ENCODE peak calls at places on chromosome 14, in eight cellular contexts. One of them, this sample, is unnamed.

GRCh38 chr14:56118611-56119181 is 485 bp downstream of the PELI2 start:
- DNase-seq in A549: no peak
- DNase-seq in uterus: peak
- DNase-seq in upper lobe of left lung: peak
- DNase-seq in GM12865: no peak
- DNase-seq in fibroblast of pulmonary artery: no peak
- DNase-seq in right atrium auricular region: no peak
- DNase-seq in colonic mucosa: peak
- DNase-seq in this sample: no peak

GRCh38 chr14:43316427-43316826 is 1190.7 kb downstream of the FSCB start:
- DNase-seq in fibroblast of pulmonary artery: no peak
- DNase-seq in right atrium auricular region: no peak
- DNase-seq in A549: no peak
- DNase-seq in uterus: no peak
- DNase-seq in colonic mucosa: no peak
- DNase-seq in GM12865: no peak
- DNase-seq in upper lobe of left lung: no peak
- DNase-seq in this sample: no peak

GRCh38 chr14:73712071-73712506 is 2.1 kb downstream of the PNMA1 start:
- DNase-seq in upper lobe of left lung: no peak
- DNase-seq in GM12865: no peak
- DNase-seq in colonic mucosa: no peak
- DNase-seq in uterus: no peak
- DNase-seq in fibroblast of pulmonary artery: no peak
- DNase-seq in right atrium auricular region: no peak
- DNase-seq in A549: no peak
- DNase-seq in this sample: no peak

GRCh38 chr14:32319368-32320049 is 9.6 kb upstream of the AKAP6 start:
- DNase-seq in uterus: no peak
- DNase-seq in GM12865: no peak
- DNase-seq in colonic mucosa: no peak
- DNase-seq in fibroblast of pulmonary artery: no peak
- DNase-seq in A549: no peak
- DNase-seq in right atrium auricular region: no peak
- DNase-seq in upper lobe of left lung: no peak
- DNase-seq in this sample: no peak

GRCh38 chr14:55482936-55483605 is 42.7 kb upstream of the TBPL2 start:
- DNase-seq in fibroblast of pulmonary artery: no peak
- DNase-seq in colonic mucosa: no peak
- DNase-seq in upper lobe of left lung: no peak
- DNase-seq in A549: no peak
- DNase-seq in GM12865: no peak
- DNase-seq in uterus: no peak
- DNase-seq in right atrium auricular region: no peak
- DNase-seq in this sample: no peak

GRCh38 chr14:21109377-21110260 is 8.8 kb downstream of the TMEM253 start:
- DNase-seq in A549: no peak
- DNase-seq in GM12865: peak
- DNase-seq in colonic mucosa: no peak
- DNase-seq in uterus: no peak
- DNase-seq in right atrium auricular region: no peak
- DNase-seq in upper lobe of left lung: no peak
- DNase-seq in fibroblast of pulmonary artery: no peak
- DNase-seq in this sample: no peak

GRCh38 chr14:102445641-102446040 is 63.9 kb downstream of the ANKRD9 start:
- DNase-seq in A549: no peak
- DNase-seq in upper lobe of left lung: no peak
- DNase-seq in GM12865: no peak
- DNase-seq in colonic mucosa: no peak
- DNase-seq in right atrium auricular region: no peak
- DNase-seq in fibroblast of pulmonary artery: no peak
- DNase-seq in uterus: no peak
- DNase-seq in this sample: no peak

GRCh38 chr14:31530136-31530535 is 31.1 kb upstream of the NUBPL start:
- DNase-seq in colonic mucosa: no peak
- DNase-seq in fibroblast of pulmonary artery: peak
- DNase-seq in GM12865: no peak
- DNase-seq in uterus: no peak
- DNase-seq in A549: no peak
- DNase-seq in upper lobe of left lung: no peak
- DNase-seq in right atrium auricular region: no peak
- DNase-seq in this sample: no peak

GRCh38 chr14:71117839-71118743 is 210.8 kb downstream of the PCNX1 start:
- DNase-seq in GM12865: peak
- DNase-seq in colonic mucosa: peak
- DNase-seq in right atrium auricular region: no peak
- DNase-seq in A549: peak
- DNase-seq in upper lobe of left lung: no peak
- DNase-seq in fibroblast of pulmonary artery: peak
- DNase-seq in uterus: no peak
- DNase-seq in this sample: no peak

GRCh38 chr14:30957813-30958370 is 67.6 kb upstream of the AP4S1 start:
- DNase-seq in uterus: no peak
- DNase-seq in right atrium auricular region: no peak
- DNase-seq in colonic mucosa: no peak
- DNase-seq in fibroblast of pulmonary artery: no peak
- DNase-seq in upper lobe of left lung: no peak
- DNase-seq in GM12865: no peak
- DNase-seq in A549: no peak
- DNase-seq in this sample: no peak

GRCh38 chr14:70254476-70254961 is 65.8 kb upstream of the SLC8A3 start:
- DNase-seq in fibroblast of pulmonary artery: peak
- DNase-seq in uterus: no peak
- DNase-seq in right atrium auricular region: no peak
- DNase-seq in colonic mucosa: peak
- DNase-seq in A549: peak
- DNase-seq in upper lobe of left lung: peak
- DNase-seq in GM12865: peak
- DNase-seq in this sample: peak

GRCh38 chr14:67857778-67858350 is 38.3 kb downstream of the RAD51B start:
- DNase-seq in right atrium auricular region: no peak
- DNase-seq in colonic mucosa: no peak
- DNase-seq in GM12865: no peak
- DNase-seq in upper lobe of left lung: no peak
- DNase-seq in uterus: no peak
- DNase-seq in A549: no peak
- DNase-seq in fibroblast of pulmonary artery: no peak
- DNase-seq in this sample: no peak

GRCh38 chr14:88960528-88960927 is 136.1 kb downstream of the TTC8 start:
- DNase-seq in fibroblast of pulmonary artery: no peak
- DNase-seq in right atrium auricular region: no peak
- DNase-seq in colonic mucosa: peak
- DNase-seq in upper lobe of left lung: no peak
- DNase-seq in GM12865: no peak
- DNase-seq in uterus: no peak
- DNase-seq in A549: no peak
- DNase-seq in this sample: no peak

GRCh38 chr14:105470812-105471771 is 3.5 kb upstream of the CRIP2 start:
- DNase-seq in GM12865: no peak
- DNase-seq in colonic mucosa: no peak
- DNase-seq in A549: no peak
- DNase-seq in uterus: no peak
- DNase-seq in fibroblast of pulmonary artery: no peak
- DNase-seq in upper lobe of left lung: no peak
- DNase-seq in right atrium auricular region: no peak
- DNase-seq in this sample: no peak

GRCh38 chr14:105473033-105473676 is 1.5 kb upstream of the CRIP2 start:
- DNase-seq in uterus: no peak
- DNase-seq in A549: no peak
- DNase-seq in fibroblast of pulmonary artery: no peak
- DNase-seq in upper lobe of left lung: no peak
- DNase-seq in GM12865: no peak
- DNase-seq in colonic mucosa: no peak
- DNase-seq in right atrium auricular region: no peak
- DNase-seq in this sample: no peak

GRCh38 chr14:105473677-105474477 is 744 bp upstream of the CRIP2 start:
- DNase-seq in right atrium auricular region: peak
- DNase-seq in GM12865: no peak
- DNase-seq in fibroblast of pulmonary artery: peak
- DNase-seq in uterus: peak
- DNase-seq in A549: peak
- DNase-seq in upper lobe of left lung: peak
- DNase-seq in colonic mucosa: peak
- DNase-seq in this sample: peak

GRCh38 chr14:105471823-105472495 is 2.7 kb upstream of the CRIP2 start:
- DNase-seq in right atrium auricular region: no peak
- DNase-seq in GM12865: no peak
- DNase-seq in fibroblast of pulmonary artery: no peak
- DNase-seq in upper lobe of left lung: no peak
- DNase-seq in uterus: no peak
- DNase-seq in A549: no peak
- DNase-seq in colonic mucosa: no peak
- DNase-seq in this sample: no peak

GRCh38 chr14:105472496-105472991 is 2.1 kb upstream of the CRIP2 start:
- DNase-seq in colonic mucosa: no peak
- DNase-seq in A549: no peak
- DNase-seq in GM12865: no peak
- DNase-seq in right atrium auricular region: no peak
- DNase-seq in uterus: no peak
- DNase-seq in fibroblast of pulmonary artery: no peak
- DNase-seq in upper lobe of left lung: no peak
- DNase-seq in this sample: no peak
- TF ChIP-seq CTCF in colonic mucosa: no peak
- TF ChIP-seq CTCF in A549: no peak
- TF ChIP-seq CTCF in GM12865: no peak
- TF ChIP-seq CTCF in right atrium auricular region: no peak
- TF ChIP-seq CTCF in uterus: no peak
- TF ChIP-seq CTCF in fibroblast of pulmonary artery: no peak
- TF ChIP-seq CTCF in upper lobe of left lung: peak
- TF ChIP-seq CTCF in this sample: no peak

GRCh38 chr14:65286443-65286842 is 126.1 kb upstream of the FUT8 start:
- DNase-seq in upper lobe of left lung: no peak
- DNase-seq in fibroblast of pulmonary artery: peak
- DNase-seq in colonic mucosa: no peak
- DNase-seq in uterus: no peak
- DNase-seq in GM12865: peak
- DNase-seq in right atrium auricular region: no peak
- DNase-seq in A549: peak
- DNase-seq in this sample: no peak
- TF ChIP-seq CTCF in upper lobe of left lung: no peak
- TF ChIP-seq CTCF in fibroblast of pulmonary artery: peak
- TF ChIP-seq CTCF in colonic mucosa: no peak
- TF ChIP-seq CTCF in uterus: no peak
- TF ChIP-seq CTCF in GM12865: peak
- TF ChIP-seq CTCF in right atrium auricular region: no peak
- TF ChIP-seq CTCF in A549: peak
- TF ChIP-seq CTCF in this sample: no peak

GRCh38 chr14:69001375-69001774 is 22.3 kb upstream of the ACTN1 start:
- DNase-seq in GM12865: no peak
- DNase-seq in fibroblast of pulmonary artery: no peak
- DNase-seq in upper lobe of left lung: no peak
- DNase-seq in colonic mucosa: no peak
- DNase-seq in uterus: no peak
- DNase-seq in A549: no peak
- DNase-seq in right atrium auricular region: no peak
- DNase-seq in this sample: no peak

GRCh38 chr14:69004731-69005431 is 25.8 kb upstream of the ACTN1 start:
- DNase-seq in right atrium auricular region: no peak
- DNase-seq in fibroblast of pulmonary artery: peak
- DNase-seq in GM12865: no peak
- DNase-seq in uterus: no peak
- DNase-seq in colonic mucosa: no peak
- DNase-seq in upper lobe of left lung: no peak
- DNase-seq in A549: no peak
- DNase-seq in this sample: no peak

GRCh38 chr14:69005432-69006148 is 26.5 kb upstream of the ACTN1 start:
- DNase-seq in A549: peak
- DNase-seq in colonic mucosa: peak
- DNase-seq in upper lobe of left lung: peak
- DNase-seq in uterus: peak
- DNase-seq in GM12865: no peak
- DNase-seq in fibroblast of pulmonary artery: peak
- DNase-seq in right atrium auricular region: peak
- DNase-seq in this sample: no peak

GRCh38 chr14:69003626-69004025 is 24.5 kb upstream of the ACTN1 start:
- DNase-seq in upper lobe of left lung: no peak
- DNase-seq in fibroblast of pulmonary artery: no peak
- DNase-seq in colonic mucosa: no peak
- DNase-seq in A549: no peak
- DNase-seq in right atrium auricular region: no peak
- DNase-seq in GM12865: no peak
- DNase-seq in uterus: no peak
- DNase-seq in this sample: no peak

GRCh38 chr14:69002069-69002468 is 23.0 kb upstream of the ACTN1 start:
- DNase-seq in uterus: peak
- DNase-seq in colonic mucosa: peak
- DNase-seq in fibroblast of pulmonary artery: peak
- DNase-seq in GM12865: peak
- DNase-seq in upper lobe of left lung: peak
- DNase-seq in A549: peak
- DNase-seq in right atrium auricular region: no peak
- DNase-seq in this sample: no peak
- TF ChIP-seq CTCF in uterus: no peak
- TF ChIP-seq CTCF in colonic mucosa: no peak
- TF ChIP-seq CTCF in fibroblast of pulmonary artery: peak
- TF ChIP-seq CTCF in GM12865: peak
- TF ChIP-seq CTCF in upper lobe of left lung: peak
- TF ChIP-seq CTCF in A549: peak
- TF ChIP-seq CTCF in right atrium auricular region: no peak
- TF ChIP-seq CTCF in this sample: no peak

DNA sequence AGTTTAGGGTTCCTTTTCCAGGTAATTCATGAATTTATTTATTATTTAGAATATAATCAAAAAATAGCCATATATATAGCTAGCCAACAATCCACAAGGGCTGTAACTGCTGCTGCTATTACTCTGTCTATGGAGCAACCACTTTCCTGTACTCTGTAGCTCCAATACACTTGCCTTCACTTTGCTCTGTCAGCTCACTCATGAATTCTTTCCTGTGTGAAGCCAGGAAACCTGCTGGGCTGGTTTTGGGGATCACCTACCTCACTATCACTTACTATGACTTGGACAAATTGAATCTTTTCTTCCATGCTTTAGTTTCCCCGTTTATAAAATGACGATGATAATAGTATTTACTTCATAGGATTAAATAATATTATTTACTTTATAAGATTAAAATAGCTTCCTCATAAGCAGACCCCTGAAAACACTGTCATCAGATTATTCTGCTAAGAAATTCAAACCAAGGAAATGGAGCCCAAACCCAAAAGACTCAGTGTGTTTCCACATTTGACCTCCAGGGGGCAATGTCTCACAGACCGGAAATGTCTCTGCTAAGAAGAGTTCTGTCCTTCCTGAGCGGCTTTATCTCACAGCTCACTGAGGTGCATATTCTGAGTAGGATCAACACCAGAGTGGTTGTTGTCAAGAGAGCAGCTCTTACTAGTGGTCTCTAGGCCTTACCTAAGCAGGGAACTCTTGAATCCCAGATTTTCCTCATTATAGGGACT is 457.1 kb downstream of the DAD1 start:
- DNase-seq in GM12865: peak
- DNase-seq in fibroblast of pulmonary artery: peak
- DNase-seq in A549: peak
- DNase-seq in right atrium auricular region: no peak
- DNase-seq in colonic mucosa: peak
- DNase-seq in uterus: no peak
- DNase-seq in upper lobe of left lung: no peak
- DNase-seq in this sample: no peak
- TF ChIP-seq CTCF in GM12865: peak
- TF ChIP-seq CTCF in fibroblast of pulmonary artery: peak
- TF ChIP-seq CTCF in A549: no peak
- TF ChIP-seq CTCF in right atrium auricular region: no peak
- TF ChIP-seq CTCF in colonic mucosa: peak
- TF ChIP-seq CTCF in uterus: no peak
- TF ChIP-seq CTCF in upper lobe of left lung: no peak
- TF ChIP-seq CTCF in this sample: peak

GRCh38 chr14:29518335-29518734 is 409.3 kb downstream of the PRKD1 start:
- DNase-seq in colonic mucosa: no peak
- DNase-seq in fibroblast of pulmonary artery: peak
- DNase-seq in right atrium auricular region: no peak
- DNase-seq in GM12865: no peak
- DNase-seq in upper lobe of left lung: no peak
- DNase-seq in uterus: no peak
- DNase-seq in A549: no peak
- DNase-seq in this sample: no peak
- TF ChIP-seq CTCF in colonic mucosa: no peak
- TF ChIP-seq CTCF in fibroblast of pulmonary artery: peak
- TF ChIP-seq CTCF in right atrium auricular region: no peak
- TF ChIP-seq CTCF in GM12865: no peak
- TF ChIP-seq CTCF in upper lobe of left lung: no peak
- TF ChIP-seq CTCF in uterus: no peak
- TF ChIP-seq CTCF in A549: no peak
- TF ChIP-seq CTCF in this sample: no peak

This sample was measured in mesothelial cell of epicardium.